ENCODE peak calls at places on chromosomes 16 and 17, in five cellular contexts. K is A549; X is stimulated activated naive CD8-positive, alpha-beta T cell treated with anti-CD3 and anti-CD28 coated beads, Interleukin-15, Interleukin-2, amounts not matched to agents 100 U/mL and 50 U/mL, for 24 hours; V is neuronal stem cell; S is endothelial cell of umbilical vein. W is an unnamed sample.

GRCh38 chr17:48051706-48052486 is 3.7 kb downstream of the NFE2L1 start:
- DNase-seq in K (no peak), X (no peak), V (no peak), S (peak; percentile 95), W (no peak)

GRCh38 chr16:70743791-70744190 is 57.2 kb downstream of the VAC14 start:
- DNase-seq in K (no peak), X (no peak), V (no peak), S (no peak), W (no peak)

GRCh38 chr16:12575288-12575687 is 228.4 kb downstream of the CPPED1 start:
- DNase-seq in K (no peak), X (no peak), V (no peak), S (no peak), W (no peak)

GRCh38 chr17:19544366-19544765 is 10.7 kb downstream of the SLC47A1 start:
- DNase-seq in K (no peak), X (no peak), V (no peak), S (no peak), W (no peak)

GRCh38 chr16:70480127-70481105 is 26.0 kb downstream of the FCSK start:
- DNase-seq in K (no peak), X (no peak), V (no peak), S (no peak), W (no peak)

GRCh38 chr17:32671891-32672290 is 185.1 kb downstream of the CDK5R1 start:
- DNase-seq in K (no peak), X (no peak), V (no peak), S (peak; percentile 62), W (no peak)

GRCh38 chr16:56848955-56849689 is 15.9 kb upstream of the SLC12A3 start:
- DNase-seq in K (no peak), X (no peak), V (no peak), S (peak; percentile 57), W (no peak)

GRCh38 chr16:8937803-8938202 is 25.9 kb downstream of the USP7 start:
- DNase-seq in K (no peak), X (no peak), V (no peak), S (no peak), W (no peak)

GRCh38 chr16:48421741-48422140 is 36.5 kb upstream of the SIAH1 start:
- DNase-seq in K (no peak), X (no peak), V (no peak), S (no peak), W (no peak)

GRCh38 chr17:31202968-31203367 is 94.1 kb downstream of the OMG start:
- DNase-seq in K (no peak), X (no peak), V (no peak), S (no peak), W (no peak)

GRCh38 chr16:70703041-70703834 is 17.4 kb upstream of the MTSS2 start:
- DNase-seq in K (peak; percentile 40), X (no peak), V (no peak), S (no peak), W (peak; percentile 71)

GRCh38 chr17:31494259-31495048 is 103.0 kb downstream of the RAB11FIP4 start:
- DNase-seq in K (no peak), X (peak; percentile 60), V (no peak), S (no peak), W (no peak)

GRCh38 chr17:65039349-65039988 is 17.1 kb downstream of the GNA13 start:
- DNase-seq in K (no peak), X (no peak), V (no peak), S (no peak), W (no peak)

GRCh38 chr16:75764154-75764768 is 38.0 kb upstream of the CPHXL start:
- DNase-seq in K (peak; percentile 58), X (peak; percentile 46), V (peak; percentile 40), S (peak; percentile 64), W (peak; percentile 63)